ENCODE peak calls at places on chromosomes 5 and 9, in six cellular contexts. One of them, this sample, is unnamed.

GRCh38 chr5:178786859-178787499 is 56.5 kb upstream of the ZNF354A start:
- DNase-seq in OCI-LY7: no peak
- DNase-seq in endodermal cell: peak
- DNase-seq in AG04449: peak
- DNase-seq in CD8-positive, alpha-beta T cell: no peak
- DNase-seq in hepatocyte: peak
- DNase-seq in this sample: no peak

GRCh38 chr5:163914911-163915310 is 409.5 kb downstream of the MAT2B start:
- DNase-seq in OCI-LY7: peak
- DNase-seq in endodermal cell: no peak
- DNase-seq in AG04449: no peak
- DNase-seq in CD8-positive, alpha-beta T cell: no peak
- DNase-seq in hepatocyte: peak
- DNase-seq in this sample: no peak

GRCh38 chr5:150670275-150670960 is 9.4 kb downstream of the MYOZ3 start:
- DNase-seq in OCI-LY7: no peak
- DNase-seq in endodermal cell: no peak
- DNase-seq in AG04449: no peak
- DNase-seq in CD8-positive, alpha-beta T cell: no peak
- DNase-seq in hepatocyte: no peak
- DNase-seq in this sample: no peak

GRCh38 chr5:143106175-143106574 is 297.3 kb downstream of the NR3C1 start:
- DNase-seq in OCI-LY7: peak
- DNase-seq in endodermal cell: no peak
- DNase-seq in AG04449: no peak
- DNase-seq in CD8-positive, alpha-beta T cell: no peak
- DNase-seq in hepatocyte: peak
- DNase-seq in this sample: no peak

GRCh38 chr9:71706172-71706571 is 62.1 kb downstream of the CEMIP2 start:
- DNase-seq in OCI-LY7: no peak
- DNase-seq in endodermal cell: no peak
- DNase-seq in AG04449: no peak
- DNase-seq in CD8-positive, alpha-beta T cell: no peak
- DNase-seq in hepatocyte: no peak
- DNase-seq in this sample: no peak

GRCh38 chr9:3858961-3859360 is 333.2 kb upstream of the RFX3 start:
- DNase-seq in OCI-LY7: no peak
- DNase-seq in endodermal cell: no peak
- DNase-seq in AG04449: no peak
- DNase-seq in CD8-positive, alpha-beta T cell: no peak
- DNase-seq in hepatocyte: no peak
- DNase-seq in this sample: no peak

GRCh38 chr5:68464424-68464823 is 248.9 kb downstream of the PIK3R1 start:
- DNase-seq in OCI-LY7: no peak
- DNase-seq in endodermal cell: no peak
- DNase-seq in AG04449: no peak
- DNase-seq in CD8-positive, alpha-beta T cell: peak
- DNase-seq in hepatocyte: no peak
- DNase-seq in this sample: no peak

GRCh38 chr9:121376214-121376830 is 6.3 kb upstream of the STOM start:
- DNase-seq in OCI-LY7: peak
- DNase-seq in endodermal cell: no peak
- DNase-seq in AG04449: no peak
- DNase-seq in CD8-positive, alpha-beta T cell: no peak
- DNase-seq in hepatocyte: no peak
- DNase-seq in this sample: no peak

GRCh38 chr5:139294372-139295165 is 1.0 kb downstream of the MATR3 start:
- DNase-seq in OCI-LY7: peak
- DNase-seq in endodermal cell: peak
- DNase-seq in AG04449: no peak
- DNase-seq in CD8-positive, alpha-beta T cell: peak
- DNase-seq in hepatocyte: peak
- DNase-seq in this sample: no peak

GRCh38 chr5:140336388-140336787 is 10.0 kb downstream of the HBEGF start:
- DNase-seq in OCI-LY7: no peak
- DNase-seq in endodermal cell: no peak
- DNase-seq in AG04449: no peak
- DNase-seq in CD8-positive, alpha-beta T cell: no peak
- DNase-seq in hepatocyte: no peak
- DNase-seq in this sample: no peak

GRCh38 chr9:93010696-93011095 is 47.8 kb upstream of the SUSD3 start:
- DNase-seq in OCI-LY7: no peak
- DNase-seq in endodermal cell: peak
- DNase-seq in AG04449: no peak
- DNase-seq in CD8-positive, alpha-beta T cell: no peak
- DNase-seq in hepatocyte: no peak
- DNase-seq in this sample: no peak

GRCh38 chr9:26768196-26768595 is 124.4 kb downstream of the CAAP1 start:
- DNase-seq in OCI-LY7: no peak
- DNase-seq in endodermal cell: no peak
- DNase-seq in AG04449: no peak
- DNase-seq in CD8-positive, alpha-beta T cell: no peak
- DNase-seq in hepatocyte: no peak
- DNase-seq in this sample: no peak

GRCh38 chr5:169494383-169495251 is 89.0 kb upstream of the SPDL1 start:
- DNase-seq in OCI-LY7: no peak
- DNase-seq in endodermal cell: no peak
- DNase-seq in AG04449: no peak
- DNase-seq in CD8-positive, alpha-beta T cell: no peak
- DNase-seq in hepatocyte: no peak
- DNase-seq in this sample: no peak

GRCh38 chr9:107183176-107183575 is 99.9 kb upstream of the RAD23B start:
- DNase-seq in OCI-LY7: no peak
- DNase-seq in endodermal cell: no peak
- DNase-seq in AG04449: no peak
- DNase-seq in CD8-positive, alpha-beta T cell: no peak
- DNase-seq in hepatocyte: no peak
- DNase-seq in this sample: no peak

GRCh38 chr9:86488794-86489193 is 134.6 kb upstream of the TUT7 start:
- DNase-seq in OCI-LY7: no peak
- DNase-seq in endodermal cell: peak
- DNase-seq in AG04449: no peak
- DNase-seq in CD8-positive, alpha-beta T cell: no peak
- DNase-seq in hepatocyte: no peak
- DNase-seq in this sample: no peak

GRCh38 chr9:33246269-33246860 is 6.4 kb downstream of the SPINK4 start:
- DNase-seq in OCI-LY7: no peak
- DNase-seq in endodermal cell: no peak
- DNase-seq in AG04449: no peak
- DNase-seq in CD8-positive, alpha-beta T cell: no peak
- DNase-seq in hepatocyte: no peak
- DNase-seq in this sample: no peak

GRCh38 chr5:116575635-116576042 is 1.0 kb upstream of the SEMA6A start:
- DNase-seq in OCI-LY7: no peak
- DNase-seq in endodermal cell: peak
- DNase-seq in AG04449: no peak
- DNase-seq in CD8-positive, alpha-beta T cell: no peak
- DNase-seq in hepatocyte: peak
- DNase-seq in this sample: no peak

GRCh38 chr9:84140535-84141101 is 160.0 kb downstream of the RMI1 start:
- DNase-seq in OCI-LY7: no peak
- DNase-seq in endodermal cell: peak
- DNase-seq in AG04449: no peak
- DNase-seq in CD8-positive, alpha-beta T cell: peak
- DNase-seq in hepatocyte: peak
- DNase-seq in this sample: no peak

GRCh38 chr9:97615439-97616072 is 17.6 kb downstream of the TSTD2 start:
- DNase-seq in OCI-LY7: peak
- DNase-seq in endodermal cell: peak
- DNase-seq in AG04449: peak
- DNase-seq in CD8-positive, alpha-beta T cell: peak
- DNase-seq in hepatocyte: peak
- DNase-seq in this sample: peak

GRCh38 chr9:22446589-22446949 is at the start of gene DMRTA1:
- DNase-seq in OCI-LY7: no peak
- DNase-seq in endodermal cell: peak
- DNase-seq in AG04449: no peak
- DNase-seq in CD8-positive, alpha-beta T cell: no peak
- DNase-seq in hepatocyte: peak
- DNase-seq in this sample: peak

GRCh38 chr5:146048994-146049703 is 56.2 kb downstream of the PLAC8L1 start:
- DNase-seq in OCI-LY7: peak
- DNase-seq in endodermal cell: peak
- DNase-seq in AG04449: peak
- DNase-seq in CD8-positive, alpha-beta T cell: no peak
- DNase-seq in hepatocyte: peak
- DNase-seq in this sample: peak

GRCh38 chr5:150607105-150607504 is 33.4 kb upstream of the SYNPO start:
- DNase-seq in OCI-LY7: no peak
- DNase-seq in endodermal cell: no peak
- DNase-seq in AG04449: no peak
- DNase-seq in CD8-positive, alpha-beta T cell: no peak
- DNase-seq in hepatocyte: no peak
- DNase-seq in this sample: no peak

GRCh38 chr5:133681896-133682295 is 69.6 kb upstream of the FSTL4 start:
- DNase-seq in OCI-LY7: no peak
- DNase-seq in endodermal cell: peak
- DNase-seq in AG04449: no peak
- DNase-seq in CD8-positive, alpha-beta T cell: no peak
- DNase-seq in hepatocyte: no peak
- DNase-seq in this sample: no peak

GRCh38 chr9:94586814-94587213 is 6.8 kb downstream of the FBP2 start:
- DNase-seq in OCI-LY7: peak
- DNase-seq in endodermal cell: no peak
- DNase-seq in AG04449: no peak
- DNase-seq in CD8-positive, alpha-beta T cell: no peak
- DNase-seq in hepatocyte: no peak
- DNase-seq in this sample: no peak
- H3K4me3 ChIP-seq in OCI-LY7: peak
- H3K4me3 ChIP-seq in endodermal cell: no peak
- H3K4me3 ChIP-seq in AG04449: no peak
- H3K4me3 ChIP-seq in CD8-positive, alpha-beta T cell: no peak
- H3K4me3 ChIP-seq in hepatocyte: no peak
- H3K4me3 ChIP-seq in this sample: no peak

GRCh38 chr5:112691758-112692157 is 45.9 kb upstream of the APC start:
- DNase-seq in OCI-LY7: peak
- DNase-seq in endodermal cell: peak
- DNase-seq in AG04449: no peak
- DNase-seq in CD8-positive, alpha-beta T cell: no peak
- DNase-seq in hepatocyte: no peak
- DNase-seq in this sample: no peak
- TF ChIP-seq CTCF in OCI-LY7: peak
- TF ChIP-seq CTCF in endodermal cell: peak
- TF ChIP-seq CTCF in AG04449: no peak
- TF ChIP-seq CTCF in CD8-positive, alpha-beta T cell: no peak
- TF ChIP-seq CTCF in hepatocyte: peak
- TF ChIP-seq CTCF in this sample: peak

DNA sequence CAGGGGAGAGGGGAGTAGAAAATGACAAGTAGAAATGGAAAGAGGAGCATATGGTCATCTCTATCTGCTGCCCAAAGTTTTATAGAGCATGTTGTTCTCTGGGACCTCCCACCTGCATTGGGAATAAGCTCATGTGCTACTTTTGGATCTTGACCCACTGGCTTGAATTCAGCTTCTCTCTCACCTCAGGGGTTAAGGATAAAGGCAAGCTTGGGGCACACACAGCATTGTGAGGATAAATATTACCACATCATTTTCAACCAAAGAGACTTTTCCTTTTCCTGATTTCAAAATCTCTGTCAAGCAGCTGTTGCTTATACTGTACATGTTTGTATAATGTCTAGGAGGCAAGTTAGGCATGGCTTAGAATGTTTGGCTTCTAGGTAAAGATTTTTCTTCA is 16.6 kb downstream of the ATP10B start:
- DNase-seq in OCI-LY7: no peak
- DNase-seq in endodermal cell: no peak
- DNase-seq in AG04449: no peak
- DNase-seq in CD8-positive, alpha-beta T cell: no peak
- DNase-seq in hepatocyte: no peak
- DNase-seq in this sample: no peak
- H3K4me3 ChIP-seq in OCI-LY7: no peak
- H3K4me3 ChIP-seq in endodermal cell: no peak
- H3K4me3 ChIP-seq in AG04449: no peak
- H3K4me3 ChIP-seq in CD8-positive, alpha-beta T cell: no peak
- H3K4me3 ChIP-seq in hepatocyte: no peak
- H3K4me3 ChIP-seq in this sample: no peak

DNA sequence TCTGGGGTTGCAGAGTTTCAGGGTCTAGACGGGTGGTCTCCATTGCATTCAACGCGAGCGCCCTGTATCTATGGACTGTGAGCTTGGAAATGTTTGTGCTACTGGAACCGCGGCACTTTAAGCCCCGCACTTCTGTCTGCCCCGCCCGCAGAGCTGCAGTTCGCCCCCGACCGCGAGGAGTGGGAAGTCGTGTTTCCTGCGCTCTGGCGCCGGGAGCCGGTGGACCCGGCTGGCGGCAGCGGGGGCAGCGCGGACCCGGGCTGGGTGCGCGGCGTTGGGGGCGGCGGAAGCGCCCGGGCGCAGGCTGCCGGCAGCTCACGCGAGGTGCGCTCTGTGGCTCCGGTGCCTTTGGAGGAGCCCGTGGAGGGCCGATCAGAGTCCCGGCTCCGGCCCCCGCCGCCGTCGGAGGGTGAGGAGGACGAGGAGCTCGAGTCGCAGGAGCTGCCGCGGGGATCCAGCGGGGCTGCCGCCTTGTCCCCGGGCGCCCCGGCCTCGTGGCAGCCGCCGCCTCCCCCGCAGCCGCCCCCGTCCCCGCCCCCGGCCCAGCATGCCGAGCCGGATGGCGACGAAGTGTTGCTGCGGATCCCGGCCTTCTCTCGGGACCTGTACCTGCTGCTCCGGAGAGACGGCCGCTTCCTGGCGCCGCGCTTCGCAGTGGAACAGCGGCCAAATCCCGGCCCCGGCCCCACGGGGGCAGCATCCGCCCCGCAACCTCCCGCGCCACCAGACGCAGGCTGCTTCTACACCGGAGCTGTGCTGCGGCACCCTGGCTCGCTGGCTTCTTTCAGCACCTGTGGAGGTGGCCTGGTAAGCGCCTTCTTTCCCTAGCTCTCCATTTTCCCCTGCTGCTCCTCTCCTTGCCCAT is 1.1 kb downstream of the ADAMTS19 start:
- DNase-seq in OCI-LY7: no peak
- DNase-seq in endodermal cell: peak
- DNase-seq in AG04449: no peak
- DNase-seq in CD8-positive, alpha-beta T cell: no peak
- DNase-seq in hepatocyte: peak
- DNase-seq in this sample: no peak
- TF ChIP-seq CTCF in OCI-LY7: no peak
- TF ChIP-seq CTCF in endodermal cell: peak
- TF ChIP-seq CTCF in AG04449: peak
- TF ChIP-seq CTCF in CD8-positive, alpha-beta T cell: no peak
- TF ChIP-seq CTCF in hepatocyte: peak
- TF ChIP-seq CTCF in this sample: peak

DNA sequence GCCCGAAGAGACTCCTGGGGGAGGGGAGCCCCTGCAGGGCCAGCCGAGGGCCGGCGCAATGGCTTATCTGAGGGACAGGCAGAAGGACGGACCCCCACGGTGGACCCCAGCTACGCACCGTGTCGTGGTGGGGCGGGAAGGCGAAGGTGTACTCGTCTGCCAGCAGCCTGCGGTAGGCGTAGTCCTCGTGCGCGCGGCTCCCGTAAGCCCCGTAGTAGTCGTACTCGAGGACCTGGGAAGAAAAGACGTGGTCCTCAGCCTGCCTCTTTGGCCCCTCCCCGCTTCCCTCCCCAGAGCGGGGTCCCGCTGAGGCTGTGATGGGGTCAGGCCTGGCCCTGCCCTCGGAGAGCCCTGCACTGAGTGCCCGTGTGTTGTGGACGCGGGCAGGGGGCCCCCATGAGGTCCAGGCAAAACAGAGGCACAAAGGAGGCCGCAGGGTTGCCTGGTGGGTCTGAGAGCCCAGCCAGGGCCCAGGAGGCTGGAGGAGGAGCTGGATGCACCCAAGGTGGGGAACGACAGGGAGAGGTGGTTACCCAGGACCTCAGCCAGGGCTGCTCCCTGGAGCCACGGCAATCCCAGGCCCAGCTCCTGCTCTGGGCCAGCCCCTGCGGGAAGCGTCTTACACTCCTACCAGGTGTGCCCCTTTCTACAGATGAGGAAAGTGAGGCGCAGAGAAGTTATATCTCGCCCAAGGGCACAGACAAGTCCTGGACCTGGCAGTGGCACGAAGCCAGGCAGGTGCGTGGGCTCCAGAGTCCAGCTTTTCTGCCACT is 35.2 kb downstream of the SARDH start:
- DNase-seq in OCI-LY7: peak
- DNase-seq in endodermal cell: no peak
- DNase-seq in AG04449: no peak
- DNase-seq in CD8-positive, alpha-beta T cell: peak
- DNase-seq in hepatocyte: no peak
- DNase-seq in this sample: no peak
- H3K4me3 ChIP-seq in OCI-LY7: peak
- H3K4me3 ChIP-seq in endodermal cell: no peak
- H3K4me3 ChIP-seq in AG04449: no peak
- H3K4me3 ChIP-seq in CD8-positive, alpha-beta T cell: peak
- H3K4me3 ChIP-seq in hepatocyte: no peak
- H3K4me3 ChIP-seq in this sample: peak

This sample was measured in retinal pigment epithelial cell.